ENCODE peak calls at places on chromosome 19, in five cellular contexts. Q is stimulated activated CD8-positive, alpha-beta memory T cell treated with anti-CD3 and anti-CD28 coated beads, Interleukin-15, amount 100 ng/mL, for 24 hours; R is lower leg skin; X is fibroblast of mammary gland; S is PC-3. M is an unnamed sample.
A peak's percentile ranks its signal among the peaks of the same experiment; 100 is the strongest.

GRCh38 chr19:45358213-45358792 is 12.1 kb downstream of the ERCC2 start:
- DNase-seq in Q (no peak), S (no peak), R (no peak), X (no peak), M (no peak)

GRCh38 chr19:1513492-1514294 is 874 bp upstream of the ADAMTSL5 start:
- DNase-seq in X (peak; percentile 55), R (no peak), Q (peak; percentile 53), S (peak; percentile 62), M (peak; percentile 60)

GRCh38 chr19:33189453-33189852 is 4.7 kb upstream of the LRP3 start:
- DNase-seq in R (no peak), Q (no peak), S (no peak), X (no peak), M (no peak)

GRCh38 chr19:37981785-37982475 is 74.9 kb downstream of the SIPA1L3 start:
- DNase-seq in S (no peak), R (no peak), Q (no peak), X (no peak), M (peak; percentile 49)

GRCh38 chr19:48445256-48445605 is 552 bp upstream of the GRWD1 start:
- DNase-seq in R (peak; percentile 62), S (peak; percentile 61), Q (no peak), X (peak; percentile 96), M (peak; percentile 90)

GRCh38 chr19:13035820-13036365 is 40.6 kb downstream of the NFIX start:
- DNase-seq in S (no peak), Q (no peak), R (no peak), X (no peak), M (no peak)

GRCh38 chr19:58361900-58362271 is 665 bp downstream of the ZNF497 start:
- DNase-seq in S (peak; percentile 36), R (peak; percentile 41), Q (no peak), X (peak; percentile 54), M (peak; percentile 90)

GRCh38 chr19:3544742-3545668 is 6.0 kb downstream of the TEKTIP1 start:
- DNase-seq in S (peak; percentile 60), Q (peak; percentile 78), R (peak; percentile 46), X (peak; percentile 53), M (peak; percentile 67)

GRCh38 chr19:5148794-5149190 is 179.9 kb downstream of the KDM4B start:
- DNase-seq in X (no peak), S (no peak), Q (no peak), R (no peak), M (no peak)